ENCODE peak calls at places on chromosomes 16 and 17, in five cellular contexts. Y is GOT3; C is iris pigment epithelial cell; F is KBM-7; W is stimulated activated CD8-positive, alpha-beta memory T cell treated with anti-CD3 and anti-CD28 coated beads, Interleukin-7, amount 100 ng/mL, for 4 hours. X is an unnamed sample.

GRCh38 chr17:82901836-82902235 is 62.0 kb upstream of the ZNF750 start:
- DNase-seq in Y (no peak), C (no peak), F (no peak), W (no peak), X (no peak)

GRCh38 chr17:65417406-65418221 is 143.8 kb downstream of the AXIN2 start:
- DNase-seq in Y (no peak), C (peak; percentile 10), F (no peak), W (no peak), X (no peak)

GRCh38 chr17:4427505-4427904 is 6.2 kb upstream of the SPNS3 start:
- DNase-seq in Y (no peak), C (no peak), F (no peak), W (no peak), X (no peak)

GRCh38 chr17:35214631-35215273 is 20.6 kb upstream of the SLC35G3 start:
- DNase-seq in Y (no peak), C (no peak), F (no peak), W (no peak), X (no peak)

GRCh38 chr17:54157542-54157941 is 334.8 kb downstream of the KIF2B start:
- DNase-seq in Y (no peak), C (no peak), F (no peak), W (no peak), X (no peak)

GRCh38 chr17:8470447-8471047 is 34.9 kb downstream of the NDEL1 start:
- DNase-seq in Y (no peak), C (no peak), F (no peak), W (no peak), X (no peak)

GRCh38 chr16:24838554-24839266 is 7.1 kb upstream of the SLC5A11 start:
- DNase-seq in Y (no peak), C (peak; percentile 75), F (peak; percentile 48), W (no peak), X (no peak)

GRCh38 chr17:80502578-80502877 is 26.1 kb upstream of the NPTX1 start:
- DNase-seq in Y (no peak), C (no peak), F (no peak), W (no peak), X (no peak)

GRCh38 chr17:69828087-69828486 is 246.9 kb upstream of the KCNJ16 start:
- DNase-seq in Y (no peak), C (peak; percentile 54), F (no peak), W (no peak), X (no peak)

GRCh38 chr16:67773099-67773498 is 33.3 kb downstream of the RANBP10 start:
- DNase-seq in Y (no peak), C (peak; percentile 55), F (no peak), W (no peak), X (no peak)

GRCh38 chr17:16150251-16150859 is 65.0 kb downstream of the NCOR1 start:
- DNase-seq in Y (no peak), C (peak; percentile 84), F (no peak), W (no peak), X (no peak)

GRCh38 chr17:33436321-33436720 is 143.2 kb upstream of the ASIC2 start:
- DNase-seq in Y (no peak), C (peak; percentile 10), F (no peak), W (no peak), X (no peak)